ENCODE peak calls at places on chromosomes 11 and 22, in nine cellular contexts. G, U, Q, N, P, V, H, A and D are unnamed samples.

GRCh38 chr11:110833033-110833484 is 120.8 kb upstream of the ARHGAP20 start:
- DNase-seq in P (no peak), N (no peak), A (no peak), U (no peak), V (no peak), H (no peak), Q (no peak), G (no peak), D (no peak)

GRCh38 chr22:50688448-50688847 is 15.8 kb downstream of the SHANK3 start:
- DNase-seq in A (no peak), U (no peak), G (no peak), N (no peak), V (no peak), Q (peak; percentile 41), H (peak; percentile 23), P (peak; percentile 82), D (no peak)

GRCh38 chr11:99571094-99571493 is 550.3 kb downstream of the CNTN5 start:
- DNase-seq in H (no peak), A (no peak), Q (no peak), N (no peak), G (no peak), P (no peak), V (no peak), U (no peak), D (no peak)

GRCh38 chr22:44497218-44497903 is 672 bp downstream of the RTL6 start:
- DNase-seq in A (peak; percentile 33), P (peak; percentile 82), H (no peak), G (no peak), N (peak; percentile 55), U (no peak), Q (peak; percentile 72), V (no peak), D (peak; percentile 13)

GRCh38 chr11:68416070-68416578 is 44.4 kb upstream of the PPP6R3 start:
- DNase-seq in N (peak; percentile 42), G (no peak), A (no peak), Q (no peak), V (no peak), H (no peak), P (no peak), U (peak; percentile 40), D (no peak)

GRCh38 chr11:15716550-15716949 is 601.8 kb downstream of the INSC start:
- DNase-seq in Q (no peak), A (no peak), G (no peak), H (no peak), N (no peak), U (no peak), P (no peak), V (no peak), D (no peak)

GRCh38 chr11:95498731-95499396 is 267.9 kb upstream of the SESN3 start:
- DNase-seq in H (no peak), P (no peak), N (no peak), U (no peak), Q (no peak), A (no peak), G (no peak), V (no peak), D (no peak)

GRCh38 chr11:94028436-94028835 is 7.3 kb downstream of the HEPHL1 start:
- DNase-seq in U (no peak), H (no peak), P (no peak), A (no peak), N (no peak), V (no peak), Q (no peak), G (no peak), D (no peak)

GRCh38 chr11:93740031-93740801 is 1.1 kb downstream of the TAF1D start:
- DNase-seq in N (no peak), U (no peak), G (no peak), Q (no peak), H (peak; percentile 58), P (no peak), A (peak; percentile 45), V (no peak), D (peak; percentile 69)

GRCh38 chr11:69007978-69008381 is 5.1 kb downstream of the MRGPRF start:
- DNase-seq in G (no peak), N (peak; percentile 94), V (peak; percentile 26), P (peak; percentile 69), H (no peak), Q (peak; percentile 65), U (no peak), A (no peak), D (no peak)

GRCh38 chr11:73833067-73833466 is 43.6 kb downstream of the COA4 start:
- DNase-seq in V (no peak), A (no peak), H (no peak), G (no peak), P (no peak), U (no peak), N (no peak), Q (no peak), D (no peak)

GRCh38 chr11:33615751-33616150 is 84.9 kb downstream of the C11orf91 start:
- DNase-seq in V (no peak), P (no peak), A (no peak), G (no peak), N (no peak), U (no peak), H (no peak), Q (no peak), D (no peak)

GRCh38 chr11:29527391-29527936 is 489.4 kb downstream of the KCNA4 start:
- DNase-seq in A (no peak), N (no peak), G (peak; percentile 4), P (no peak), Q (no peak), V (no peak), H (no peak), U (no peak), D (peak; percentile 91)

GRCh38 chr11:75223954-75224643 is 16.5 kb upstream of the TPBGL start:
- DNase-seq in P (no peak), A (no peak), G (peak; percentile 29), U (no peak), Q (no peak), N (no peak), V (no peak), H (no peak), D (no peak)
- TF ChIP-seq CTCF in P (no peak), A (no peak), G (no peak), U (no peak), Q (no peak), N (no peak), V (no peak), H (no peak), D (no peak)

DNA sequence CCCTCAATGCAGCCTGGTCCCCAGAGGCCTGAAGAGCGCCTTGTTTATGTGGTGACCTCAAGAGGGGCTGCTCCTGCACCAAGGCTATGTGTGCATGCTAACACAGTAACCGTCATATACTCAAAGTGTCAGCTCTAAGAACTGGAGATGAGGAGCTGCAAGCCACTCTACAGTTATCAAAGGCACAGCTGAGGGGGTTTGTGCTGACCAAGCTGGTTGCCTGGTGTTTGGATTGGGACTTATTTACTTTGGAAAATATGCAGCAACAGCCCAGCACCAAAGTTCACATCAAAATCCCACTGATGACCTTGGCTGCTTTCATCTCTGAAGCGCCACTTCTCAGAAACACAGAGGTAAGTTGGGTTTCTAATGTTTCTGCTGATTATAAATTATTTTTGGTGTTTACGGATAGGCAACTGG is at the start of gene SERPIND1:
- DNase-seq in H (no peak), U (no peak), Q (no peak), A (no peak), V (no peak), N (peak; percentile 81), P (no peak), G (no peak), D (no peak)
- TF ChIP-seq POLR2A in H (no peak), U (no peak), Q (no peak), A (no peak), V (no peak), N (peak; percentile 38), P (no peak), G (no peak), D (no peak)

GRCh38 chr11:46808804-46809431 is 37.2 kb downstream of the CKAP5 start:
- DNase-seq in H (no peak), P (no peak), A (no peak), Q (no peak), N (no peak), U (no peak), V (no peak), G (peak; percentile 31), D (peak; percentile 67)
- TF ChIP-seq CTCF in H (no peak), P (no peak), A (no peak), Q (no peak), N (peak; percentile 13), U (no peak), V (no peak), G (peak; percentile 67), D (peak; percentile 57)

DNA sequence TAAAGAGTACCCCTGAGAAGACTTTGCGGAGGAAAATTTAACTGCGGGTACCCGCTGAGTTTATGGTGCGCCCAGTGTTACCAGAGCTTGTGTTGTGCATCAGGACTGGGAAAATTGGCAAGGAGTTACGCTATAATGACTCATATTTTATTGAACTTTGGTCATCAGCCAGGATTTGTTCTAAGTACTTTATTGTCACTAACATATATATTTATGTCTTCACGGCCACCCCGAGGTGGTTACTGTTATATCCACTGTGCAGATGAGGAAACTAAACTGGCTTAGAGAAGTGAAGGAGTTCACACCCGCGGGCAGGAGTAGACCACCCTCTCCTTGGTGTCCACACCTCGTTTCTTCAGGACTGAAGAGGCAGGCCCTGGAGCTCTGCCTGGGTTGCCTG is 662 bp downstream of the ACCS start:
- DNase-seq in Q (peak; percentile 66), A (peak; percentile 19), N (no peak), H (peak; percentile 62), U (no peak), G (no peak), P (no peak), V (peak; percentile 21), D (peak; percentile 55)
- TF ChIP-seq POLR2A in Q (no peak), A (no peak), N (no peak), H (peak; percentile 34), U (no peak), G (no peak), P (no peak), V (no peak), D (no peak)